ENCODE peak calls at places on chromosome 11, in five cellular contexts. One of them, this sample, is unnamed.

GRCh38 chr11:129767827-129768226 is 47.8 kb upstream of the TMEM45B start:
- DNase-seq in psoas muscle: no peak
- DNase-seq in IMR-90: no peak
- DNase-seq in fibroblast of lung: no peak
- DNase-seq in cardiac fibroblast: no peak
- DNase-seq in this sample: no peak

GRCh38 chr11:60992842-60993409 is 21.4 kb downstream of the CD6 start:
- DNase-seq in psoas muscle: no peak
- DNase-seq in IMR-90: no peak
- DNase-seq in fibroblast of lung: no peak
- DNase-seq in cardiac fibroblast: no peak
- DNase-seq in this sample: no peak

GRCh38 chr11:64767344-64768299 is 7.8 kb upstream of the PYGM start:
- DNase-seq in psoas muscle: peak
- DNase-seq in IMR-90: peak
- DNase-seq in fibroblast of lung: peak
- DNase-seq in cardiac fibroblast: peak
- DNase-seq in this sample: peak

GRCh38 chr11:112652786-112653390 is 308.3 kb upstream of the NCAM1 start:
- DNase-seq in psoas muscle: no peak
- DNase-seq in IMR-90: peak
- DNase-seq in fibroblast of lung: peak
- DNase-seq in cardiac fibroblast: peak
- DNase-seq in this sample: peak

GRCh38 chr11:104668797-104669463 is 229.3 kb downstream of the CASP12 start:
- DNase-seq in psoas muscle: no peak
- DNase-seq in IMR-90: peak
- DNase-seq in fibroblast of lung: peak
- DNase-seq in cardiac fibroblast: peak
- DNase-seq in this sample: peak

GRCh38 chr11:84398017-84398626 is 1112.0 kb upstream of the CCDC90B start:
- DNase-seq in psoas muscle: no peak
- DNase-seq in IMR-90: peak
- DNase-seq in fibroblast of lung: no peak
- DNase-seq in cardiac fibroblast: peak
- DNase-seq in this sample: peak

GRCh38 chr11:120398184-120398583 is 62.0 kb downstream of the ARHGEF12 start:
- DNase-seq in psoas muscle: no peak
- DNase-seq in IMR-90: peak
- DNase-seq in fibroblast of lung: no peak
- DNase-seq in cardiac fibroblast: peak
- DNase-seq in this sample: peak

GRCh38 chr11:16767957-16768356 is 29.5 kb downstream of the C11orf58 start:
- DNase-seq in psoas muscle: no peak
- DNase-seq in IMR-90: no peak
- DNase-seq in fibroblast of lung: no peak
- DNase-seq in cardiac fibroblast: no peak
- DNase-seq in this sample: no peak

GRCh38 chr11:67641302-67642147 is 2.0 kb upstream of the TBX10 start:
- DNase-seq in psoas muscle: no peak
- DNase-seq in IMR-90: no peak
- DNase-seq in fibroblast of lung: no peak
- DNase-seq in cardiac fibroblast: no peak
- DNase-seq in this sample: no peak

GRCh38 chr11:12163181-12163841 is 52.9 kb downstream of the MICAL2 start:
- DNase-seq in psoas muscle: no peak
- DNase-seq in IMR-90: peak
- DNase-seq in fibroblast of lung: peak
- DNase-seq in cardiac fibroblast: peak
- DNase-seq in this sample: peak

GRCh38 chr11:19577849-19578619 is 134.6 kb upstream of the NAV2 start:
- DNase-seq in psoas muscle: peak
- DNase-seq in IMR-90: peak
- DNase-seq in fibroblast of lung: peak
- DNase-seq in cardiac fibroblast: peak
- DNase-seq in this sample: peak

GRCh38 chr11:117384045-117384444 is 56.4 kb downstream of the CEP164 start:
- DNase-seq in psoas muscle: no peak
- DNase-seq in IMR-90: peak
- DNase-seq in fibroblast of lung: peak
- DNase-seq in cardiac fibroblast: peak
- DNase-seq in this sample: peak

GRCh38 chr11:64078294-64078693 is 42.6 kb downstream of the FLRT1 start:
- DNase-seq in psoas muscle: no peak
- DNase-seq in IMR-90: no peak
- DNase-seq in fibroblast of lung: no peak
- DNase-seq in cardiac fibroblast: no peak
- DNase-seq in this sample: no peak

GRCh38 chr11:102399189-102399588 is 52.2 kb downstream of the BIRC2 start:
- DNase-seq in psoas muscle: no peak
- DNase-seq in IMR-90: no peak
- DNase-seq in fibroblast of lung: no peak
- DNase-seq in cardiac fibroblast: no peak
- DNase-seq in this sample: no peak

GRCh38 chr11:111981270-111981669 is 43.9 kb upstream of the DLAT start:
- DNase-seq in psoas muscle: no peak
- DNase-seq in IMR-90: no peak
- DNase-seq in fibroblast of lung: no peak
- DNase-seq in cardiac fibroblast: no peak
- DNase-seq in this sample: no peak

GRCh38 chr11:1267441-1268100 is 41.9 kb downstream of the TOLLIP start:
- DNase-seq in psoas muscle: no peak
- DNase-seq in IMR-90: no peak
- DNase-seq in fibroblast of lung: no peak
- DNase-seq in cardiac fibroblast: peak
- DNase-seq in this sample: peak

GRCh38 chr11:126146454-126147192 is 64.8 kb downstream of the RPUSD4 start:
- DNase-seq in psoas muscle: no peak
- DNase-seq in IMR-90: no peak
- DNase-seq in fibroblast of lung: no peak
- DNase-seq in cardiac fibroblast: no peak
- DNase-seq in this sample: no peak

GRCh38 chr11:68142028-68142412 is 20.8 kb upstream of the CHKA start:
- DNase-seq in psoas muscle: no peak
- DNase-seq in IMR-90: no peak
- DNase-seq in fibroblast of lung: no peak
- DNase-seq in cardiac fibroblast: no peak
- DNase-seq in this sample: no peak

GRCh38 chr11:94762208-94762607 is 5.9 kb upstream of the AMOTL1 start:
- DNase-seq in psoas muscle: no peak
- DNase-seq in IMR-90: no peak
- DNase-seq in fibroblast of lung: no peak
- DNase-seq in cardiac fibroblast: no peak
- DNase-seq in this sample: no peak

GRCh38 chr11:116605543-116605942 is 167.2 kb downstream of the BUD13 start:
- DNase-seq in psoas muscle: no peak
- DNase-seq in IMR-90: peak
- DNase-seq in fibroblast of lung: no peak
- DNase-seq in cardiac fibroblast: peak
- DNase-seq in this sample: no peak

GRCh38 chr11:96188625-96189006 is 154.4 kb downstream of the MAML2 start:
- DNase-seq in psoas muscle: no peak
- DNase-seq in IMR-90: peak
- DNase-seq in fibroblast of lung: no peak
- DNase-seq in cardiac fibroblast: peak
- DNase-seq in this sample: peak

GRCh38 chr11:96447208-96447607 is 57.4 kb downstream of the JRKL start:
- DNase-seq in psoas muscle: no peak
- DNase-seq in IMR-90: no peak
- DNase-seq in fibroblast of lung: no peak
- DNase-seq in cardiac fibroblast: no peak
- DNase-seq in this sample: no peak

GRCh38 chr11:126410649-126411048 is 55.2 kb downstream of the ST3GAL4 start:
- DNase-seq in psoas muscle: peak
- DNase-seq in IMR-90: peak
- DNase-seq in fibroblast of lung: no peak
- DNase-seq in cardiac fibroblast: no peak
- DNase-seq in this sample: peak

GRCh38 chr11:30566482-30566881 is 19.7 kb downstream of the MPPED2 start:
- DNase-seq in psoas muscle: no peak
- DNase-seq in IMR-90: no peak
- DNase-seq in fibroblast of lung: no peak
- DNase-seq in cardiac fibroblast: no peak
- DNase-seq in this sample: no peak

GRCh38 chr11:30564994-30565393 is 21.2 kb downstream of the MPPED2 start:
- DNase-seq in psoas muscle: no peak
- DNase-seq in IMR-90: no peak
- DNase-seq in fibroblast of lung: no peak
- DNase-seq in cardiac fibroblast: no peak
- DNase-seq in this sample: no peak

GRCh38 chr11:30561691-30562412 is 24.3 kb downstream of the MPPED2 start:
- DNase-seq in psoas muscle: no peak
- DNase-seq in IMR-90: peak
- DNase-seq in fibroblast of lung: no peak
- DNase-seq in cardiac fibroblast: no peak
- DNase-seq in this sample: peak

GRCh38 chr11:30560345-30561106 is 25.6 kb downstream of the MPPED2 start:
- DNase-seq in psoas muscle: no peak
- DNase-seq in IMR-90: peak
- DNase-seq in fibroblast of lung: no peak
- DNase-seq in cardiac fibroblast: no peak
- DNase-seq in this sample: no peak
- H3K4me3 ChIP-seq in psoas muscle: peak
- H3K4me3 ChIP-seq in IMR-90: peak
- H3K4me3 ChIP-seq in fibroblast of lung: no peak
- H3K4me3 ChIP-seq in cardiac fibroblast: no peak
- H3K4me3 ChIP-seq in this sample: no peak

GRCh38 chr11:133945087-133945974 is 11.4 kb downstream of the IGSF9B start:
- DNase-seq in psoas muscle: no peak
- DNase-seq in IMR-90: peak
- DNase-seq in fibroblast of lung: no peak
- DNase-seq in cardiac fibroblast: peak
- DNase-seq in this sample: peak

GRCh38 chr11:133946018-133946417 is 10.8 kb downstream of the IGSF9B start:
- DNase-seq in psoas muscle: no peak
- DNase-seq in IMR-90: no peak
- DNase-seq in fibroblast of lung: no peak
- DNase-seq in cardiac fibroblast: no peak
- DNase-seq in this sample: no peak

GRCh38 chr11:133948711-133949110 is 8.1 kb downstream of the IGSF9B start:
- DNase-seq in psoas muscle: no peak
- DNase-seq in IMR-90: no peak
- DNase-seq in fibroblast of lung: no peak
- DNase-seq in cardiac fibroblast: no peak
- DNase-seq in this sample: no peak

GRCh38 chr11:133946541-133947297 is 10.0 kb downstream of the IGSF9B start:
- DNase-seq in psoas muscle: no peak
- DNase-seq in IMR-90: no peak
- DNase-seq in fibroblast of lung: no peak
- DNase-seq in cardiac fibroblast: no peak
- DNase-seq in this sample: no peak

DNA sequence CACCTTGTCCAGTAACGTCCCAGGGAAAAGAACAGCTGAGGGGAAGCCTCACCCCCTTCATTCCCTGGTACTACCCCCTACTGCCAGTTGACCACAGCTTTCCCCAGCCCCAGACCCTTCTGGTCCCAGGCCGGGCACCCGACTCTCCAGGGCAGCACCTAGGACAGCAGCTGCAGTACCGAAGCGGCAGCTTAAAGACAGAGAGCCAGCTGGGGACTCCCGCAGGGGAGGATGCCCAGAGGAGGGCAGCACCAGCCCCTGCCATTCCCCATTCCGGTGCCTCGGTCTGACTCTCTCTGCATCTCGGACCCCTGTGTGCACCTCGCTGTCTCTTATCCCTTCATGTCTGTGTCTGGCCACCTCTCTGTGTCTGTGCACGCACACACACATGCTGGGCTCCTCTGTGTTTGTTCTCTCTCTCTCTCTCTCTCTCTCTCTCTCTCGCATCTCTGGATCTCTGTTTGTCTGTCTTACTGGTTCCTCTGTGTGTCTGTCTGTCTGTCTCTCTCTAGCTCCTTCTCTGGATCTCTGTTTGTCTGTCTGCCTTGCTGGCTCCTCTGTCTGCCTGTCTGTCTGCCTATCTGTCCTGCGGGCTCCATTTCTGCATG is 9.4 kb downstream of the IGSF9B start:
- DNase-seq in psoas muscle: peak
- DNase-seq in IMR-90: peak
- DNase-seq in fibroblast of lung: peak
- DNase-seq in cardiac fibroblast: peak
- DNase-seq in this sample: peak
- TF ChIP-seq CTCF in psoas muscle: peak
- TF ChIP-seq CTCF in IMR-90: peak
- TF ChIP-seq CTCF in fibroblast of lung: no peak
- TF ChIP-seq CTCF in cardiac fibroblast: peak
- TF ChIP-seq CTCF in this sample: peak

GRCh38 chr11:71339178-71339881 is 87.0 kb upstream of the SHANK2 start:
- DNase-seq in psoas muscle: peak
- DNase-seq in IMR-90: no peak
- DNase-seq in fibroblast of lung: no peak
- DNase-seq in cardiac fibroblast: no peak
- DNase-seq in this sample: peak
- H3K4me3 ChIP-seq in psoas muscle: no peak
- H3K4me3 ChIP-seq in IMR-90: no peak
- H3K4me3 ChIP-seq in fibroblast of lung: peak
- H3K4me3 ChIP-seq in cardiac fibroblast: no peak
- H3K4me3 ChIP-seq in this sample: no peak

DNA sequence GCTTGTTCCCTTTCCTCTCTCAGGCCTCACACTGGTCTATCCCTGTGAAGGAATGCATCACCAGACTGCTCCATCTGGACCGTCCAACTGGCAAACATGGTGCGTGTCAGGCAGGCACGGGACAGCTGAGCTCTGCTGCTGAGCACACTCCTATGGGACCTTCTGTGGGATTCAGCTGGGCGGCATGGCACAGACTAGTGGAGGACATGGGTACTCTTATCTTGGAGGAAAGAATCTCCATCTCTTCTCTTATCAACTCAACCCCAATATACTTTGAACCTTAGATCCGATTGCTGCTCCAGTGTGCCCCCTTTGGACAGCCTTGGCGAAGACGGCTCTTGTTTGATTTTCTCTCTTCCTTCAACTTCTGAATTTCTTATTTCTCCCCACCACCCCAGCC is 593.6 kb downstream of the ETS1 start:
- DNase-seq in psoas muscle: no peak
- DNase-seq in IMR-90: no peak
- DNase-seq in fibroblast of lung: no peak
- DNase-seq in cardiac fibroblast: no peak
- DNase-seq in this sample: no peak
- TF ChIP-seq CTCF in psoas muscle: no peak
- TF ChIP-seq CTCF in IMR-90: no peak
- TF ChIP-seq CTCF in fibroblast of lung: no peak
- TF ChIP-seq CTCF in cardiac fibroblast: no peak
- TF ChIP-seq CTCF in this sample: peak